ENCODE peak calls at places on chromosomes 6 and 20, in five cellular contexts. B is WTC11, E is K562, H is GM12878, D is H1. C is an unnamed sample.

GRCh38 chr20:63522981-63523611 is 2.5 kb downstream of the PPDPF start:
- DNase-seq in E (no peak), H (no peak), B (no peak), D (no peak), C (no peak)

GRCh38 chr6:107712523-107713213 is 111.4 kb downstream of the SCML4 start:
- DNase-seq in B (no peak), D (no peak), E (no peak), H (no peak), C (no peak)

GRCh38 chr6:106477790-106478189 is 117.3 kb downstream of the CRYBG1 start:
- DNase-seq in E (no peak), H (no peak), B (no peak), D (no peak), C (no peak)

GRCh38 chr20:8218861-8219260 is 86.8 kb downstream of the PLCB1 start:
- DNase-seq in H (no peak), D (no peak), B (no peak), E (no peak), C (no peak)

GRCh38 chr6:154411076-154411475 is 54.5 kb upstream of the IPCEF1 start:
- DNase-seq in H (no peak), E (no peak), D (no peak), B (no peak), C (no peak)

GRCh38 chr20:47784599-47785320 is 521 bp downstream of the SULF2 start:
- DNase-seq in B (peak), E (no peak), D (peak), H (no peak), C (peak)

GRCh38 chr6:22892452-22892851 is 323.1 kb downstream of the HDGFL1 start:
- DNase-seq in D (no peak), E (no peak), B (no peak), H (no peak), C (no peak)

GRCh38 chr20:33336375-33336774 is 53.4 kb downstream of the BPIFB1 start:
- DNase-seq in B (no peak), E (no peak), D (no peak), H (no peak), C (no peak)

GRCh38 chr6:135944120-135944519 is 92.6 kb downstream of the PDE7B start:
- DNase-seq in E (no peak), H (no peak), B (no peak), D (no peak), C (no peak)

GRCh38 chr6:100461273-100461919 is 3.3 kb downstream of the SIM1 start:
- DNase-seq in B (peak), D (peak), H (no peak), E (no peak), C (no peak)

GRCh38 chr20:46400253-46400652 is 6.2 kb downstream of the ELMO2 start:
- DNase-seq in H (no peak), D (no peak), E (no peak), B (no peak), C (no peak)

GRCh38 chr6:2552648-2553154 is 198.0 kb downstream of the MYLK4 start:
- DNase-seq in D (no peak), B (no peak), H (no peak), E (no peak), C (no peak)

GRCh38 chr6:107185570-107185969 is 70.3 kb upstream of the BEND3 start:
- DNase-seq in E (no peak), B (no peak), H (no peak), D (no peak), C (peak)

GRCh38 chr20:1225729-1226313 is at the start of gene RAD21L1:
- DNase-seq in E (peak), B (peak), D (peak), H (no peak), C (no peak)

GRCh38 chr20:10781526-10781925 is 107.7 kb upstream of the JAG1 start:
- DNase-seq in E (no peak), B (no peak), D (no peak), H (peak), C (no peak)

GRCh38 chr6:32416031-32416430 is 9.1 kb upstream of the BTNL2 start:
- DNase-seq in E (no peak), B (no peak), H (no peak), D (no peak), C (no peak)

GRCh38 chr6:130276507-130276906 is 53.8 kb upstream of the SAMD3 start:
- DNase-seq in H (no peak), B (no peak), E (no peak), D (no peak), C (no peak)

GRCh38 chr6:165844801-165845364 is 181.8 kb upstream of the PDE10A start:
- DNase-seq in B (no peak), D (no peak), E (no peak), H (no peak), C (no peak)

GRCh38 chr20:24136659-24137246 is 148.2 kb upstream of the GGTLC1 start:
- DNase-seq in E (no peak), B (no peak), D (no peak), H (no peak), C (no peak)
- TF ChIP-seq ATF2 in E (no peak), B (no peak), D (no peak), H (no peak), C (no peak)

GRCh38 chr20:14709439-14709838 is 372.0 kb upstream of the FLRT3 start:
- DNase-seq in H (no peak), E (no peak), D (no peak), B (no peak), C (no peak)

GRCh38 chr20:14707865-14708574 is 370.6 kb upstream of the FLRT3 start:
- DNase-seq in H (no peak), E (no peak), D (no peak), B (no peak), C (no peak)

GRCh38 chr20:14712302-14712739 is 374.9 kb upstream of the FLRT3 start:
- DNase-seq in D (no peak), H (no peak), E (no peak), B (no peak), C (no peak)

GRCh38 chr20:14710941-14711340 is 373.5 kb upstream of the FLRT3 start:
- DNase-seq in D (no peak), B (no peak), H (no peak), E (no peak), C (no peak)

DNA sequence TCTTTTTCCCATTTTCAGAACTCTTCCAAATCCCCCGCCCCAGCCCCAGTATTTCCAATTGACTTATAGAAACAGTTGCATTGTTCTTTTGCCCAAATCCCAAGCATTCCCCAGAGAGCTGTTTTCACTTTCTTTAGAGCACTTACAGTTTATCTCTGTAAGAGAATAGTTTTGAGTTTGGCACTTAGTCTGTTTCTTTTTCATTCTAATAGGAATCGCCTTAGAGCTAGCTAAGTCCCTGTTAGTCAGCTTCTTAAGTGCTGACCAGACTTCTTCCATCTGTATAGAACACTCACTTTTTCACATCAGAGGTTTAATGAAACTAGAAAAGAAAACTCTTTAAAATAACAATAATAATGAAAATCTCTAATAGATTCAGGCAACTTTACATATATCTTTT is 374.3 kb upstream of the FLRT3 start:
- DNase-seq in D (no peak), E (no peak), B (no peak), H (no peak), C (no peak)
- TF ChIP-seq ATF2 in D (no peak), E (no peak), B (no peak), H (no peak), C (no peak)

DNA sequence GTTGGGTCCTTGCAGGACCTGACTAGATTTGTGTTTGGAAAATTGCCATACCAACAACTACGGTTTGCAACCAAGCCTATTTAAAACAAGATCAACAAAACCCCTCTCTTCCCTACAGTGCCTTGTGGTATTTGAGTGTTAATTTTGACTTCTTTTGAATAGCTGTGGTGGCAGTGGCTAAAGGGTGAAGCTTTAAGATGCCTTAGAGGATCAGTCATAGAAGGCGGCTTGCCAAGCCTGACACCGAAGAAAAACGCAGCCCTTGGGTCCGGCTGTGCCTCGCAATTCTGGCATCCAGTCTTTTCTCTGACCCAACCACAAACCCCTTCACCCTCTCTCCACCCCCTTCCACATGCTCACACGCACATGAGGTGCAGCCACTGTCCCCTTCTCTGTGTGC is 32.6 kb downstream of the BMP6 start:
- DNase-seq in D (no peak), B (no peak), H (no peak), E (no peak), C (no peak)
- TF ChIP-seq ATF2 in D (no peak), B (no peak), H (no peak), E (no peak), C (no peak)

DNA sequence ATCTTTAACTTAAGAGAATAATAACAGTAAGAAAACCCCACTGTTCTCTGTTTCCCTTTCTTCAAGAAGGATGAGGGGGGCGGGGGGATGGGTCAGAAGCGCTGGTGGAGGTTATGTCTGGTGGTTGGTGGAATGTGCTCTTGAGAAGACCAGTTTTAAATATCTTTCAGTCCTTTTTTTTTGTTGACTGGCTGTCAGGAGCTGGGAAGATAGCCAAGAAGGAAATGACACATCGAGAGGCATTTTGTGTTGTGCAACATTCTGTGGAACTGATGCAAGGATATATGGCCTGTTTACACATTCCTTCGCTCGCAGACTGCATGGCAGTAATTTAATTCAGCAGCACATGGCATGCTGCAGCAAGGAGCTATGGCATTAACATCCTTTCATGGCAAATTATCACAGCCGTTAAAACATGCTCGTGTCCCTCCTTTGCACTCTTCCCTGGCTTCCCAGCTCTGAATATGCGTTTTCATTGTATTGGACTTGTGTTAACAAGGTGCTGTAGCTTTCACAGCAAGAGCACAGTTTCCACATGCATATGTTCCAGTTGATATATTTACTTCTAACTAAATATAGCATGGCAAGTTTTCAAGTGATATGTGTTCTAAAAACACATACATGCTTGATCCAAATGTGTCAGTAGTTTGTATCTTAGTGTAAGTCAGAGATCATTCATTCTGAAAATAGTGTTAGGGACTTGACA is 68.2 kb upstream of the SUPT3H start:
- DNase-seq in B (no peak), D (no peak), H (no peak), E (peak), C (peak)
- TF ChIP-seq ATF2 in B (no peak), D (no peak), H (no peak), E (no peak), C (peak)

C was measured in HepG2.